ENCODE peak calls at places on chromosomes 6 and 20, in five cellular contexts. One of them, this sample, is unnamed.

GRCh38 chr6:82006027-82006738 is 241.4 kb downstream of the IBTK start:
- DNase-seq in Right ventricle myocardium superior: no peak
- DNase-seq in iPS-NIHi11: peak; percentile 14
- DNase-seq in OCI-LY7: peak; percentile 24
- DNase-seq in GM23248: peak; percentile 73
- DNase-seq in this sample: peak; percentile 4

GRCh38 chr6:346389-347030 is 45.0 kb upstream of the IRF4 start:
- DNase-seq in Right ventricle myocardium superior: no peak
- DNase-seq in OCI-LY7: no peak
- DNase-seq in iPS-NIHi11: no peak
- DNase-seq in GM23248: peak; percentile 78
- DNase-seq in this sample: no peak

GRCh38 chr20:38498909-38499308 is 26.3 kb downstream of the RALGAPB start:
- DNase-seq in OCI-LY7: no peak
- DNase-seq in Right ventricle myocardium superior: no peak
- DNase-seq in iPS-NIHi11: no peak
- DNase-seq in GM23248: peak; percentile 25
- DNase-seq in this sample: no peak

GRCh38 chr20:51613576-51613975 is 71.1 kb upstream of the NFATC2 start:
- DNase-seq in iPS-NIHi11: no peak
- DNase-seq in Right ventricle myocardium superior: no peak
- DNase-seq in OCI-LY7: no peak
- DNase-seq in GM23248: no peak
- DNase-seq in this sample: no peak

GRCh38 chr6:43875849-43876572 is 106.0 kb downstream of the VEGFA start:
- DNase-seq in GM23248: no peak
- DNase-seq in OCI-LY7: no peak
- DNase-seq in iPS-NIHi11: no peak
- DNase-seq in Right ventricle myocardium superior: no peak
- DNase-seq in this sample: no peak

GRCh38 chr6:4345543-4345942 is 210.2 kb upstream of the ECI2 start:
- DNase-seq in Right ventricle myocardium superior: peak; percentile 57
- DNase-seq in OCI-LY7: no peak
- DNase-seq in iPS-NIHi11: no peak
- DNase-seq in GM23248: no peak
- DNase-seq in this sample: no peak

GRCh38 chr6:13716955-13717295 is 5.3 kb upstream of the RANBP9 start:
- DNase-seq in Right ventricle myocardium superior: no peak
- DNase-seq in iPS-NIHi11: no peak
- DNase-seq in GM23248: no peak
- DNase-seq in OCI-LY7: no peak
- DNase-seq in this sample: no peak

GRCh38 chr6:84575264-84575663 is 189.1 kb downstream of the TBX18 start:
- DNase-seq in GM23248: peak; percentile 59
- DNase-seq in OCI-LY7: no peak
- DNase-seq in iPS-NIHi11: no peak
- DNase-seq in Right ventricle myocardium superior: no peak
- DNase-seq in this sample: no peak

GRCh38 chr6:39521826-39522377 is 199.4 kb upstream of the KCNK16 start:
- DNase-seq in OCI-LY7: no peak
- DNase-seq in Right ventricle myocardium superior: no peak
- DNase-seq in iPS-NIHi11: no peak
- DNase-seq in GM23248: no peak
- DNase-seq in this sample: no peak

GRCh38 chr20:51220293-51220706 is 197.4 kb upstream of the KCNG1 start:
- DNase-seq in iPS-NIHi11: peak; percentile 87
- DNase-seq in Right ventricle myocardium superior: no peak
- DNase-seq in GM23248: peak; percentile 49
- DNase-seq in OCI-LY7: peak; percentile 24
- DNase-seq in this sample: peak; percentile 21

GRCh38 chr6:20577280-20577679 is 43.0 kb downstream of the CDKAL1 start:
- DNase-seq in GM23248: no peak
- DNase-seq in Right ventricle myocardium superior: no peak
- DNase-seq in iPS-NIHi11: no peak
- DNase-seq in OCI-LY7: no peak
- DNase-seq in this sample: no peak

GRCh38 chr20:45246109-45246508 is 8.3 kb downstream of the SLPI start:
- DNase-seq in Right ventricle myocardium superior: no peak
- DNase-seq in iPS-NIHi11: no peak
- DNase-seq in GM23248: no peak
- DNase-seq in OCI-LY7: no peak
- DNase-seq in this sample: no peak

GRCh38 chr6:169173532-169174268 is 79.9 kb downstream of the THBS2 start:
- DNase-seq in iPS-NIHi11: no peak
- DNase-seq in GM23248: no peak
- DNase-seq in OCI-LY7: no peak
- DNase-seq in Right ventricle myocardium superior: no peak
- DNase-seq in this sample: no peak

GRCh38 chr20:45181639-45182038 is 6.9 kb downstream of the PI3 start:
- DNase-seq in OCI-LY7: no peak
- DNase-seq in Right ventricle myocardium superior: no peak
- DNase-seq in GM23248: peak; percentile 17
- DNase-seq in iPS-NIHi11: no peak
- DNase-seq in this sample: no peak

GRCh38 chr20:32521780-32522524 is 63.2 kb downstream of the NOL4L start:
- DNase-seq in GM23248: peak; percentile 76
- DNase-seq in Right ventricle myocardium superior: peak; percentile 72
- DNase-seq in OCI-LY7: peak; percentile 73
- DNase-seq in iPS-NIHi11: peak; percentile 90
- DNase-seq in this sample: no peak